ENCODE peak calls at places on chromosomes 5 and 9, in four cellular contexts. Q is K562, P is GM12891, Z is GM12878. U is an unnamed sample.

GRCh38 chr9:127021664-127022337 is 100.6 kb downstream of the ANGPTL2 start:
- DNase-seq in P (no peak), Z (no peak), Q (no peak), U (no peak)

GRCh38 chr9:111843971-111844370 is 49.2 kb upstream of the SHOC1 start:
- DNase-seq in P (no peak), Z (no peak), Q (no peak), U (no peak)

GRCh38 chr5:134846641-134846960 is 833 bp downstream of the C5orf24 start:
- DNase-seq in Z (no peak), P (no peak), Q (no peak), U (peak)

GRCh38 chr5:113038714-113039113 is 62.1 kb downstream of the DCP2 start:
- DNase-seq in Z (no peak), Q (no peak), P (no peak), U (no peak)

GRCh38 chr5:93385665-93386064 is 195.4 kb downstream of the NR2F1-AS1 start:
- DNase-seq in Z (no peak), P (no peak), Q (no peak), U (no peak)

GRCh38 chr5:159100928-159101646 is 1.4 kb upstream of the EBF1 start:
- DNase-seq in P (no peak), Z (no peak), Q (no peak), U (no peak)

GRCh38 chr5:136622737-136623136 is 257.4 kb upstream of the TRPC7 start:
- DNase-seq in Q (no peak), P (no peak), Z (no peak), U (no peak)

GRCh38 chr9:102652471-102652870 is 342.7 kb upstream of the CYLC2 start:
- DNase-seq in P (no peak), Z (no peak), Q (no peak), U (no peak)

GRCh38 chr5:141475625-141476131 is at the start of gene PCDHGC3:
- DNase-seq in P (peak), Z (peak), Q (no peak), U (peak)

GRCh38 chr9:15401266-15401665 is 21.4 kb upstream of the SNAPC3 start:
- DNase-seq in Q (no peak), Z (no peak), P (no peak), U (no peak)

GRCh38 chr5:141734501-141735231 is 52.6 kb upstream of the ARAP3 start:
- DNase-seq in Z (no peak), P (no peak), Q (peak), U (peak)

GRCh38 chr5:140351609-140352334 is 5.4 kb upstream of the HBEGF start:
- DNase-seq in Z (no peak), Q (peak), P (peak), U (peak)

GRCh38 chr5:39461007-39461682 is 36.4 kb upstream of the DAB2 start:
- DNase-seq in Q (no peak), Z (peak), P (peak), U (peak)

GRCh38 chr5:130549884-130550552 is 615.0 kb downstream of the HINT1 start:
- DNase-seq in P (no peak), Q (no peak), Z (no peak), U (no peak)

GRCh38 chr5:167903243-167903642 is 388.2 kb upstream of the WWC1 start:
- DNase-seq in P (no peak), Q (no peak), Z (no peak), U (no peak)

GRCh38 chr9:136806631-136807201 is 1.0 kb upstream of the RABL6 start:
- DNase-seq in Q (no peak), Z (no peak), P (peak), U (no peak)

GRCh38 chr9:136805207-136805740 is 2.5 kb upstream of the RABL6 start:
- DNase-seq in Z (no peak), P (no peak), Q (no peak), U (no peak)

GRCh38 chr9:136806067-136806466 is 1.7 kb upstream of the RABL6 start:
- DNase-seq in Z (no peak), Q (no peak), P (no peak), U (no peak)

GRCh38 chr9:136803551-136804508 is 3.9 kb upstream of the RABL6 start:
- DNase-seq in P (no peak), Q (no peak), Z (no peak), U (no peak)

DNA sequence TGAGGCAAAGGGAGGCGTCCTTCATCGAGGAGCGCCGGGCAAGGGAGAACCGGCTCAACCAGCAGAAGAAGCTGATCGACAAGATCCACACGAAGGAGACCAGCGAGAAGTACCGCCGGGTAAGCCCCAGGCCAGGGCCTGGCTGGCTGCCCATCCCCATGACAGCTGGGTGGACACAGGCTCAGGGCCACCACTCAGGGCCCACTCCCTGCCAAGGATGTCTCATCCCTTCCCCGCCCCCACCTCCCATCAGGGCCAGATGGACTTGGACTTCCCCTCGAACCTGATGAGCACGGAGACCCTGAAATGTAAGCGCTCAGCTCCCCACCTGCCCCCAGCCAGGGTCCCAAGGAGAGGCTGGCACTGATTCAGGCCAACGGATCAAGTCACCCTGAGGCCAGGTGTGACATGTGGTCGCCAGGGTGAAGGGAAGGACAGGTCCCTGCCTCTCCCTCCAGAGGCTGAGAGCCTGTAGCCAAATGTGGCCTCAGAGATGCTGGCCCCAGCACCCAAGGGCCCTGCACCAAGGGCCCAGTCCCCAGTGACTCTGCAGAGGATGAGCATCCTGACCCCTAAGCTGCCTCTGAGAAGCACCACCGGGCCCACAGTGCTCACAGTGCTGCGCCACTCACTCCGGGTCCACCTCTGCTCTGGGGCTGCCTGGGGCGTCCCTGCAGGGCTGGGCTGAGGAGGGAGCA is 3.1 kb upstream of the RABL6 start:
- DNase-seq in P (peak), Q (no peak), Z (no peak), U (no peak)
- TF ChIP-seq POLR2AphosphoS5 in P (no peak), Q (no peak), Z (no peak), U (no peak)

DNA sequence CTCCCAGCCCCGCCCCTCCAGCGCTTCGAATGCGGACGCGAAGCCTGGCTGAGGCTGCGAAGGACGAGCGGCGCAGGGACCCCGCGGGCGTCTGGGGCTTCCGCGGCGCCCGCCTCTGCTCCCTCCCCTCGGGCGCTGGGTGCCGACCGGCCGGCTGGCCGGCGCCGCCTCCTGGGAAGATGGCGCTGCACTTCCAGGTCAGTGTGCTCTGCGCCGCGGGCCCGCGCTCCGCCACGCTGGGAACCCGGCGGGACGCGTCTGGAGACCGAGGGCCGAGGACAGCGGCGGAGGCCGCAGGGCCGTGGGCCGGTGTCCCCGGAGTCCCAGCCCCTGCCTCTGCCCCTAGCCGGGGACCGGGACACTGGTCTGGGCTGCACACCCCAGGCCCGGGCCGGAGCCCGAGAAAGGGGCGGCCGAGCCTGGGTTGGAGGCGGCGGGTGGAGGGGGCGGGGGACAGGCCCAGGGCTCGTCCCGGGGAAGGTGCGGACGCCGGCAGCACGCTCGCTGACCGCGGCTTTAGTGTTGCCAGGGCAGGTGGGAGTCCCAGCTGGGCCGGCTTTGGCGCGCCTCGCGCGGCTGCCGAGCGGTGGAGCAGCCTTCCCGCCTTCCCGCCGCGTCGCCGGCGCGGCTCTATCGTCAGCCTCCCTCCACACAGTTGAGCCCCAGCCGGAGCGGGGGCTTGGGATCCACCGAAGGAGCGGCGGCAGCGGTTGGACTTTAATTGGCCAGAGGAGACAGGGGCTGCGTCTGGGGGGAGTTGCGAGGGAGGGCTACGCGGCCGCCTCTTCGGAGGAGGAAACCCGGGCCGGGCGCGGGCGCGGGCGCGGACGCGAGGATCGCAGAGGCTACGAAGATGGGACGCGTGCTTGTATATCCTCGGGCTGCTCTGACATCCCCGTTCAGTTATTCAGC is at the start of gene RANBP17:
- DNase-seq in P (peak), Q (no peak), Z (no peak), U (peak)
- TF ChIP-seq SPI1 in P (no peak), Q (no peak), Z (no peak), U (no peak)

GRCh38 chr9:135002336-135002735 is 84.6 kb upstream of the FCN1 start:
- DNase-seq in Z (no peak), P (no peak), Q (no peak), U (no peak)
- TF ChIP-seq POLR2AphosphoS5 in Z (no peak), P (no peak), Q (no peak), U (no peak)

GRCh38 chr9:87275039-87275725 is 222.5 kb upstream of the DAPK1 start:
- DNase-seq in P (no peak), Q (no peak), Z (no peak), U (no peak)

GRCh38 chr9:87276327-87276841 is 221.3 kb upstream of the DAPK1 start:
- DNase-seq in P (no peak), Q (no peak), Z (peak), U (no peak)

GRCh38 chr9:87278971-87279731 is 218.5 kb upstream of the DAPK1 start:
- DNase-seq in Z (no peak), Q (no peak), P (no peak), U (no peak)

GRCh38 chr9:87276851-87277251 is 220.8 kb upstream of the DAPK1 start:
- DNase-seq in Q (no peak), Z (no peak), P (no peak), U (no peak)

DNA sequence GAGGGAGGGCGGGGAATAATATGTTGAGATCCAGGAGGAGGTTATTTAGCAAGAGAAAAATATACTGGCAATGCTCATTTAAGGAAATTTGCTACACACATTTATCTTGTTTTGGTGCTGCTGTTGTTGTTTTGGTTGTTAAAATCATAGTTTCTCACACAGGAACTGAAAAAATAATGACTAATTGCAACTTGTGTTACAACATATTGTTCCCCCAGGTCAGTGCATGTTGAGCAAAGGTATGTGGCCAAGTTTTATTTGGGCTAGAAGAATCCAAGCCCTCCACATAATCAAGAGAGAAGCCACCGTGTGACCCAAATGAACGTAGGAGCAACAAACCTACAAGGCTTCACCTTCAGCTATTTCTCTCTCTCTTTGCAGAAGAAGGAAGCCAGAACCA is 220.3 kb upstream of the DAPK1 start:
- DNase-seq in P (no peak), Q (no peak), Z (no peak), U (no peak)
- TF ChIP-seq SPI1 in P (no peak), Q (no peak), Z (no peak), U (no peak)

GRCh38 chr5:12592228-12592627 is 688.0 kb upstream of the CTNND2 start:
- DNase-seq in P (no peak), Q (no peak), Z (no peak), U (no peak)
- TF ChIP-seq POLR2AphosphoS5 in P (no peak), Q (no peak), Z (no peak), U (no peak)

GRCh38 chr9:99073985-99074901 is 30.7 kb upstream of the TGFBR1 start:
- DNase-seq in Q (peak), P (no peak), Z (no peak), U (no peak)
- TF ChIP-seq SPI1 in Q (peak), P (no peak), Z (no peak), U (no peak)

GRCh38 chr5:157107508-157107907 is 1.3 kb downstream of the HAVCR2 start:
- DNase-seq in Q (no peak), P (no peak), Z (no peak), U (no peak)
- TF ChIP-seq POLR2AphosphoS5 in Q (no peak), P (no peak), Z (no peak), U (no peak)

DNA sequence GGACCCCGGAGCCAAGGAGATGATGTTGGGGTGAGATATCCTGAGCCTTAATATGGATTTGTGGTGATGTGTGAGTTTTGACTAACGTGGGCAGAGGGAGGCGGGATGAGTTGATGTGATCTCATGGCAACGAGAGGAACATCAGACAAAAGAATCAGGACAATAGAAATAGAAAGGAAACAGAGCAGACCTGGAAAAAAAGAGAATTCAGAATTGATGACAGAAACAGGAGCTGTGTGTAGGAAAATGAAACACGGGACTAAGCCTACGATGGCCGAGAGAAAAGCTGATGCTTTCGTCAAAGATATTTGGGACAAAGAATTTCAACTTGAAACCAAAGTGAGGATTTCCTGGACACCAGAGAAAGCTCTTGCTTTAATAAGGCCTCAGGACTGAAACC is 10.9 kb downstream of the PRKACG start:
- DNase-seq in Z (no peak), Q (no peak), P (no peak), U (no peak)
- TF ChIP-seq SPI1 in Z (no peak), Q (no peak), P (no peak), U (no peak)